ENCODE peak calls at places on chromosomes 7 and 10, in seven cellular contexts. One of them, this sample, is unnamed.

GRCh38 chr7:124724516-124725192 is 40.9 kb downstream of the GPR37 start:
- DNase-seq in stimulated activated CD4-positive, alpha-beta T cell treated with anti-CD3 and anti-CD28 coated beads, Interleukin-4, amount 100 ng/mL, for 48 hours: no peak
- DNase-seq in heart right ventricle: no peak
- DNase-seq in T-cell: no peak
- DNase-seq in GM13977: no peak
- DNase-seq in fibroblast of lung: no peak
- DNase-seq in K562: no peak
- DNase-seq in this sample: no peak

GRCh38 chr10:48745662-48746245 is 61.1 kb downstream of the WDFY4 start:
- DNase-seq in stimulated activated CD4-positive, alpha-beta T cell treated with anti-CD3 and anti-CD28 coated beads, Interleukin-4, amount 100 ng/mL, for 48 hours: no peak
- DNase-seq in heart right ventricle: no peak
- DNase-seq in T-cell: no peak
- DNase-seq in GM13977: no peak
- DNase-seq in fibroblast of lung: no peak
- DNase-seq in K562: peak
- DNase-seq in this sample: no peak

GRCh38 chr10:11631890-11632587 is 20.6 kb upstream of the USP6NL start:
- DNase-seq in stimulated activated CD4-positive, alpha-beta T cell treated with anti-CD3 and anti-CD28 coated beads, Interleukin-4, amount 100 ng/mL, for 48 hours: no peak
- DNase-seq in heart right ventricle: no peak
- DNase-seq in T-cell: no peak
- DNase-seq in GM13977: peak
- DNase-seq in fibroblast of lung: no peak
- DNase-seq in K562: no peak
- DNase-seq in this sample: no peak

GRCh38 chr7:82442492-82443043 is 1.0 kb downstream of the CACNA2D1 start:
- DNase-seq in stimulated activated CD4-positive, alpha-beta T cell treated with anti-CD3 and anti-CD28 coated beads, Interleukin-4, amount 100 ng/mL, for 48 hours: no peak
- DNase-seq in heart right ventricle: no peak
- DNase-seq in T-cell: no peak
- DNase-seq in GM13977: no peak
- DNase-seq in fibroblast of lung: peak
- DNase-seq in K562: no peak
- DNase-seq in this sample: peak

GRCh38 chr10:123303581-123303980 is 149.4 kb downstream of the BUB3 start:
- DNase-seq in stimulated activated CD4-positive, alpha-beta T cell treated with anti-CD3 and anti-CD28 coated beads, Interleukin-4, amount 100 ng/mL, for 48 hours: no peak
- DNase-seq in heart right ventricle: no peak
- DNase-seq in T-cell: no peak
- DNase-seq in GM13977: no peak
- DNase-seq in fibroblast of lung: no peak
- DNase-seq in K562: no peak
- DNase-seq in this sample: no peak

GRCh38 chr10:93267521-93267920 is 193.8 kb downstream of the CYP26A1 start:
- DNase-seq in stimulated activated CD4-positive, alpha-beta T cell treated with anti-CD3 and anti-CD28 coated beads, Interleukin-4, amount 100 ng/mL, for 48 hours: no peak
- DNase-seq in heart right ventricle: no peak
- DNase-seq in T-cell: no peak
- DNase-seq in GM13977: peak
- DNase-seq in fibroblast of lung: no peak
- DNase-seq in K562: no peak
- DNase-seq in this sample: no peak

GRCh38 chr7:129502708-129503685 is 666 bp downstream of the SMKR1 start:
- DNase-seq in stimulated activated CD4-positive, alpha-beta T cell treated with anti-CD3 and anti-CD28 coated beads, Interleukin-4, amount 100 ng/mL, for 48 hours: no peak
- DNase-seq in heart right ventricle: no peak
- DNase-seq in T-cell: no peak
- DNase-seq in GM13977: no peak
- DNase-seq in fibroblast of lung: no peak
- DNase-seq in K562: no peak
- DNase-seq in this sample: peak

GRCh38 chr10:98403812-98404504 is 11.0 kb downstream of the PYROXD2 start:
- DNase-seq in stimulated activated CD4-positive, alpha-beta T cell treated with anti-CD3 and anti-CD28 coated beads, Interleukin-4, amount 100 ng/mL, for 48 hours: no peak
- DNase-seq in heart right ventricle: no peak
- DNase-seq in T-cell: no peak
- DNase-seq in GM13977: no peak
- DNase-seq in fibroblast of lung: peak
- DNase-seq in K562: no peak
- DNase-seq in this sample: no peak

GRCh38 chr7:1550846-1551155 is 5.2 kb downstream of the TMEM184A start:
- DNase-seq in stimulated activated CD4-positive, alpha-beta T cell treated with anti-CD3 and anti-CD28 coated beads, Interleukin-4, amount 100 ng/mL, for 48 hours: no peak
- DNase-seq in heart right ventricle: no peak
- DNase-seq in T-cell: no peak
- DNase-seq in GM13977: no peak
- DNase-seq in fibroblast of lung: no peak
- DNase-seq in K562: no peak
- DNase-seq in this sample: no peak

GRCh38 chr10:60521974-60522405 is 132.3 kb upstream of the ANK3 start:
- DNase-seq in stimulated activated CD4-positive, alpha-beta T cell treated with anti-CD3 and anti-CD28 coated beads, Interleukin-4, amount 100 ng/mL, for 48 hours: no peak
- DNase-seq in heart right ventricle: no peak
- DNase-seq in T-cell: no peak
- DNase-seq in GM13977: no peak
- DNase-seq in fibroblast of lung: no peak
- DNase-seq in K562: no peak
- DNase-seq in this sample: peak

GRCh38 chr7:80481196-80481884 is 30.5 kb downstream of the GNAT3 start:
- DNase-seq in stimulated activated CD4-positive, alpha-beta T cell treated with anti-CD3 and anti-CD28 coated beads, Interleukin-4, amount 100 ng/mL, for 48 hours: no peak
- DNase-seq in heart right ventricle: no peak
- DNase-seq in T-cell: no peak
- DNase-seq in GM13977: no peak
- DNase-seq in fibroblast of lung: no peak
- DNase-seq in K562: no peak
- DNase-seq in this sample: no peak

GRCh38 chr10:114393482-114393881 is 10.8 kb downstream of the AFAP1L2 start:
- DNase-seq in stimulated activated CD4-positive, alpha-beta T cell treated with anti-CD3 and anti-CD28 coated beads, Interleukin-4, amount 100 ng/mL, for 48 hours: no peak
- DNase-seq in heart right ventricle: no peak
- DNase-seq in T-cell: no peak
- DNase-seq in GM13977: no peak
- DNase-seq in fibroblast of lung: peak
- DNase-seq in K562: no peak
- DNase-seq in this sample: no peak

GRCh38 chr10:84743483-84743882 is 415.1 kb downstream of the CCSER2 start:
- DNase-seq in stimulated activated CD4-positive, alpha-beta T cell treated with anti-CD3 and anti-CD28 coated beads, Interleukin-4, amount 100 ng/mL, for 48 hours: no peak
- DNase-seq in heart right ventricle: no peak
- DNase-seq in T-cell: no peak
- DNase-seq in GM13977: no peak
- DNase-seq in fibroblast of lung: no peak
- DNase-seq in K562: no peak
- DNase-seq in this sample: no peak

GRCh38 chr7:8362723-8363369 is 70.6 kb upstream of the NXPH1 start:
- DNase-seq in stimulated activated CD4-positive, alpha-beta T cell treated with anti-CD3 and anti-CD28 coated beads, Interleukin-4, amount 100 ng/mL, for 48 hours: no peak
- DNase-seq in heart right ventricle: no peak
- DNase-seq in T-cell: no peak
- DNase-seq in GM13977: no peak
- DNase-seq in fibroblast of lung: no peak
- DNase-seq in K562: no peak
- DNase-seq in this sample: peak

GRCh38 chr7:131111-132094 is 61.0 kb upstream of the FAM20C start:
- DNase-seq in stimulated activated CD4-positive, alpha-beta T cell treated with anti-CD3 and anti-CD28 coated beads, Interleukin-4, amount 100 ng/mL, for 48 hours: no peak
- DNase-seq in heart right ventricle: peak
- DNase-seq in T-cell: no peak
- DNase-seq in GM13977: no peak
- DNase-seq in fibroblast of lung: peak
- DNase-seq in K562: no peak
- DNase-seq in this sample: peak

GRCh38 chr10:119087271-119087897 is 6.8 kb upstream of the EIF3A start:
- DNase-seq in stimulated activated CD4-positive, alpha-beta T cell treated with anti-CD3 and anti-CD28 coated beads, Interleukin-4, amount 100 ng/mL, for 48 hours: no peak
- DNase-seq in heart right ventricle: no peak
- DNase-seq in T-cell: no peak
- DNase-seq in GM13977: no peak
- DNase-seq in fibroblast of lung: no peak
- DNase-seq in K562: no peak
- DNase-seq in this sample: peak

GRCh38 chr7:2504128-2504817 is 15.3 kb upstream of the LFNG start:
- DNase-seq in stimulated activated CD4-positive, alpha-beta T cell treated with anti-CD3 and anti-CD28 coated beads, Interleukin-4, amount 100 ng/mL, for 48 hours: no peak
- DNase-seq in heart right ventricle: no peak
- DNase-seq in T-cell: no peak
- DNase-seq in GM13977: no peak
- DNase-seq in fibroblast of lung: no peak
- DNase-seq in K562: no peak
- DNase-seq in this sample: no peak

GRCh38 chr7:2662273-2663120 is 25.5 kb upstream of the AMZ1 start:
- DNase-seq in stimulated activated CD4-positive, alpha-beta T cell treated with anti-CD3 and anti-CD28 coated beads, Interleukin-4, amount 100 ng/mL, for 48 hours: no peak
- DNase-seq in heart right ventricle: no peak
- DNase-seq in T-cell: no peak
- DNase-seq in GM13977: no peak
- DNase-seq in fibroblast of lung: no peak
- DNase-seq in K562: no peak
- DNase-seq in this sample: no peak

GRCh38 chr10:75910032-75910431 is 478.6 kb downstream of the LRMDA start:
- DNase-seq in stimulated activated CD4-positive, alpha-beta T cell treated with anti-CD3 and anti-CD28 coated beads, Interleukin-4, amount 100 ng/mL, for 48 hours: no peak
- DNase-seq in heart right ventricle: no peak
- DNase-seq in T-cell: no peak
- DNase-seq in GM13977: no peak
- DNase-seq in fibroblast of lung: peak
- DNase-seq in K562: no peak
- DNase-seq in this sample: peak

GRCh38 chr7:106848851-106849442 is 16.1 kb upstream of the PIK3CG start:
- DNase-seq in stimulated activated CD4-positive, alpha-beta T cell treated with anti-CD3 and anti-CD28 coated beads, Interleukin-4, amount 100 ng/mL, for 48 hours: no peak
- DNase-seq in heart right ventricle: no peak
- DNase-seq in T-cell: no peak
- DNase-seq in GM13977: no peak
- DNase-seq in fibroblast of lung: peak
- DNase-seq in K562: peak
- DNase-seq in this sample: no peak

GRCh38 chr10:15121707-15122106 is 24.6 kb downstream of the RPP38 start:
- DNase-seq in stimulated activated CD4-positive, alpha-beta T cell treated with anti-CD3 and anti-CD28 coated beads, Interleukin-4, amount 100 ng/mL, for 48 hours: no peak
- DNase-seq in heart right ventricle: no peak
- DNase-seq in T-cell: no peak
- DNase-seq in GM13977: no peak
- DNase-seq in fibroblast of lung: peak
- DNase-seq in K562: no peak
- DNase-seq in this sample: no peak

GRCh38 chr7:158830211-158830723 is 958 bp upstream of the ESYT2 start:
- DNase-seq in stimulated activated CD4-positive, alpha-beta T cell treated with anti-CD3 and anti-CD28 coated beads, Interleukin-4, amount 100 ng/mL, for 48 hours: no peak
- DNase-seq in heart right ventricle: no peak
- DNase-seq in T-cell: no peak
- DNase-seq in GM13977: no peak
- DNase-seq in fibroblast of lung: no peak
- DNase-seq in K562: no peak
- DNase-seq in this sample: no peak

GRCh38 chr10:103120977-103121735 is 71.9 kb downstream of the NT5C2 start:
- DNase-seq in stimulated activated CD4-positive, alpha-beta T cell treated with anti-CD3 and anti-CD28 coated beads, Interleukin-4, amount 100 ng/mL, for 48 hours: no peak
- DNase-seq in heart right ventricle: no peak
- DNase-seq in T-cell: no peak
- DNase-seq in GM13977: no peak
- DNase-seq in fibroblast of lung: peak
- DNase-seq in K562: no peak
- DNase-seq in this sample: no peak

GRCh38 chr7:105822806-105823205 is 53.6 kb downstream of the ATXN7L1 start:
- DNase-seq in stimulated activated CD4-positive, alpha-beta T cell treated with anti-CD3 and anti-CD28 coated beads, Interleukin-4, amount 100 ng/mL, for 48 hours: no peak
- DNase-seq in heart right ventricle: no peak
- DNase-seq in T-cell: no peak
- DNase-seq in GM13977: no peak
- DNase-seq in fibroblast of lung: no peak
- DNase-seq in K562: no peak
- DNase-seq in this sample: no peak

GRCh38 chr10:132546567-132547420 is 9.2 kb downstream of the INPP5A start:
- DNase-seq in stimulated activated CD4-positive, alpha-beta T cell treated with anti-CD3 and anti-CD28 coated beads, Interleukin-4, amount 100 ng/mL, for 48 hours: no peak
- DNase-seq in heart right ventricle: no peak
- DNase-seq in T-cell: no peak
- DNase-seq in GM13977: peak
- DNase-seq in fibroblast of lung: no peak
- DNase-seq in K562: no peak
- DNase-seq in this sample: no peak

GRCh38 chr7:16982640-16983103 is 100.9 kb upstream of the AGR3 start:
- DNase-seq in stimulated activated CD4-positive, alpha-beta T cell treated with anti-CD3 and anti-CD28 coated beads, Interleukin-4, amount 100 ng/mL, for 48 hours: no peak
- DNase-seq in heart right ventricle: no peak
- DNase-seq in T-cell: no peak
- DNase-seq in GM13977: no peak
- DNase-seq in fibroblast of lung: peak
- DNase-seq in K562: peak
- DNase-seq in this sample: peak

GRCh38 chr10:72340911-72341310 is 13.8 kb downstream of the DNAJB12 start:
- DNase-seq in stimulated activated CD4-positive, alpha-beta T cell treated with anti-CD3 and anti-CD28 coated beads, Interleukin-4, amount 100 ng/mL, for 48 hours: no peak
- DNase-seq in heart right ventricle: no peak
- DNase-seq in T-cell: no peak
- DNase-seq in GM13977: no peak
- DNase-seq in fibroblast of lung: no peak
- DNase-seq in K562: no peak
- DNase-seq in this sample: no peak

GRCh38 chr7:128381161-128381821 is 19.8 kb upstream of the PRRT4 start:
- DNase-seq in stimulated activated CD4-positive, alpha-beta T cell treated with anti-CD3 and anti-CD28 coated beads, Interleukin-4, amount 100 ng/mL, for 48 hours: peak
- DNase-seq in heart right ventricle: no peak
- DNase-seq in T-cell: no peak
- DNase-seq in GM13977: no peak
- DNase-seq in fibroblast of lung: no peak
- DNase-seq in K562: peak
- DNase-seq in this sample: no peak

GRCh38 chr7:28347964-28348363 is 64.4 kb upstream of the CREB5 start:
- DNase-seq in stimulated activated CD4-positive, alpha-beta T cell treated with anti-CD3 and anti-CD28 coated beads, Interleukin-4, amount 100 ng/mL, for 48 hours: no peak
- DNase-seq in heart right ventricle: no peak
- DNase-seq in T-cell: no peak
- DNase-seq in GM13977: no peak
- DNase-seq in fibroblast of lung: peak
- DNase-seq in K562: no peak
- DNase-seq in this sample: no peak

GRCh38 chr7:119918185-119918584 is 354.8 kb upstream of the KCND2 start:
- DNase-seq in stimulated activated CD4-positive, alpha-beta T cell treated with anti-CD3 and anti-CD28 coated beads, Interleukin-4, amount 100 ng/mL, for 48 hours: no peak
- DNase-seq in heart right ventricle: no peak
- DNase-seq in T-cell: no peak
- DNase-seq in GM13977: no peak
- DNase-seq in fibroblast of lung: no peak
- DNase-seq in K562: no peak
- DNase-seq in this sample: no peak

GRCh38 chr7:108408294-108409004 is 47.8 kb downstream of the NRCAM start:
- DNase-seq in stimulated activated CD4-positive, alpha-beta T cell treated with anti-CD3 and anti-CD28 coated beads, Interleukin-4, amount 100 ng/mL, for 48 hours: no peak
- DNase-seq in heart right ventricle: no peak
- DNase-seq in T-cell: no peak
- DNase-seq in GM13977: no peak
- DNase-seq in fibroblast of lung: peak
- DNase-seq in K562: no peak
- DNase-seq in this sample: no peak

GRCh38 chr10:31961675-31962074 is 33.0 kb upstream of the ARHGAP12 start:
- DNase-seq in stimulated activated CD4-positive, alpha-beta T cell treated with anti-CD3 and anti-CD28 coated beads, Interleukin-4, amount 100 ng/mL, for 48 hours: no peak
- DNase-seq in heart right ventricle: no peak
- DNase-seq in T-cell: no peak
- DNase-seq in GM13977: no peak
- DNase-seq in fibroblast of lung: peak
- DNase-seq in K562: no peak
- DNase-seq in this sample: no peak

GRCh38 chr7:20834656-20835055 is 48.0 kb upstream of the SP8 start:
- DNase-seq in stimulated activated CD4-positive, alpha-beta T cell treated with anti-CD3 and anti-CD28 coated beads, Interleukin-4, amount 100 ng/mL, for 48 hours: no peak
- DNase-seq in heart right ventricle: no peak
- DNase-seq in T-cell: no peak
- DNase-seq in GM13977: no peak
- DNase-seq in fibroblast of lung: no peak
- DNase-seq in K562: peak
- DNase-seq in this sample: no peak

GRCh38 chr10:77027141-77027540 is 610.5 kb downstream of the KCNMA1 start:
- DNase-seq in stimulated activated CD4-positive, alpha-beta T cell treated with anti-CD3 and anti-CD28 coated beads, Interleukin-4, amount 100 ng/mL, for 48 hours: no peak
- DNase-seq in heart right ventricle: no peak
- DNase-seq in T-cell: no peak
- DNase-seq in GM13977: no peak
- DNase-seq in fibroblast of lung: no peak
- DNase-seq in K562: no peak
- DNase-seq in this sample: peak

GRCh38 chr7:33773053-33773452 is 132.3 kb upstream of the BMPER start:
- DNase-seq in stimulated activated CD4-positive, alpha-beta T cell treated with anti-CD3 and anti-CD28 coated beads, Interleukin-4, amount 100 ng/mL, for 48 hours: no peak
- DNase-seq in heart right ventricle: no peak
- DNase-seq in T-cell: no peak
- DNase-seq in GM13977: no peak
- DNase-seq in fibroblast of lung: peak
- DNase-seq in K562: no peak
- DNase-seq in this sample: no peak

GRCh38 chr10:77667426-77668324 is 30.1 kb upstream of the KCNMA1 start:
- DNase-seq in stimulated activated CD4-positive, alpha-beta T cell treated with anti-CD3 and anti-CD28 coated beads, Interleukin-4, amount 100 ng/mL, for 48 hours: no peak
- DNase-seq in heart right ventricle: no peak
- DNase-seq in T-cell: no peak
- DNase-seq in GM13977: no peak
- DNase-seq in fibroblast of lung: no peak
- DNase-seq in K562: no peak
- DNase-seq in this sample: peak

GRCh38 chr7:50330701-50331100 is 26.2 kb downstream of the IKZF1 start:
- DNase-seq in stimulated activated CD4-positive, alpha-beta T cell treated with anti-CD3 and anti-CD28 coated beads, Interleukin-4, amount 100 ng/mL, for 48 hours: no peak
- DNase-seq in heart right ventricle: no peak
- DNase-seq in T-cell: no peak
- DNase-seq in GM13977: no peak
- DNase-seq in fibroblast of lung: no peak
- DNase-seq in K562: no peak
- DNase-seq in this sample: no peak

GRCh38 chr10:75396861-75397570 is 4.5 kb downstream of the ZNF503 start:
- DNase-seq in stimulated activated CD4-positive, alpha-beta T cell treated with anti-CD3 and anti-CD28 coated beads, Interleukin-4, amount 100 ng/mL, for 48 hours: no peak
- DNase-seq in heart right ventricle: peak
- DNase-seq in T-cell: no peak
- DNase-seq in GM13977: peak
- DNase-seq in fibroblast of lung: peak
- DNase-seq in K562: no peak
- DNase-seq in this sample: no peak